ENCODE peak calls at places on chromosomes 2 and 18, in six cellular contexts. T, Q, A, K, I and D are unnamed samples. For H3K4me1, the result is how much of the 10 kb centered on the place peaks cover.

GRCh38 chr2:51350100-51350499 is 318.2 kb upstream of the NRXN1 start:
- DNase-seq in T (no peak), Q (no peak), A (no peak), K (peak), I (no peak), D (no peak)

GRCh38 chr2:180730976-180731375 is 249.4 kb upstream of the UBE2E3 start:
- DNase-seq in T (no peak), Q (no peak), A (no peak), K (no peak), I (no peak), D (no peak)

GRCh38 chr2:96839288-96839874 is 4.4 kb downstream of the ANKRD23 start:
- DNase-seq in T (no peak), Q (no peak), A (peak), K (no peak), I (no peak), D (peak)

GRCh38 chr2:44430340-44430739 is 68.6 kb downstream of the CAMKMT start:
- DNase-seq in T (no peak), Q (peak), A (no peak), K (no peak), I (peak), D (peak)

GRCh38 chr2:219645631-219646527 is 18.4 kb downstream of the SLC4A3 start:
- DNase-seq in T (peak), Q (peak), A (no peak), K (peak), I (no peak), D (peak)

GRCh38 chr2:42979416-42979869 is 187.1 kb upstream of the HAAO start:
- DNase-seq in T (no peak), Q (peak), A (no peak), K (no peak), I (no peak), D (peak)

GRCh38 chr2:238901461-238902057 is 53.7 kb downstream of the TWIST2 start:
- DNase-seq in T (no peak), Q (no peak), A (no peak), K (no peak), I (no peak), D (no peak)

GRCh38 chr2:114797942-114798341 is 355.5 kb downstream of the DPP10 start:
- DNase-seq in T (no peak), Q (no peak), A (no peak), K (no peak), I (no peak), D (no peak)

GRCh38 chr2:238098854-238099708 is 1.1 kb upstream of the ESPNL start:
- DNase-seq in T (peak), Q (no peak), A (no peak), K (no peak), I (no peak), D (no peak)

GRCh38 chr2:138537170-138537915 is 35.8 kb downstream of the SPOPL start:
- DNase-seq in T (no peak), Q (no peak), A (no peak), K (no peak), I (no peak), D (no peak)

GRCh38 chr2:141186413-141187062 is 944.3 kb downstream of the LRP1B start:
- DNase-seq in T (no peak), Q (no peak), A (no peak), K (no peak), I (no peak), D (no peak)

GRCh38 chr2:70710276-70710675 is 57.7 kb downstream of the ADD2 start:
- DNase-seq in T (no peak), Q (peak), A (no peak), K (no peak), I (no peak), D (peak)

GRCh38 chr18:77022556-77022955 is 110.0 kb downstream of the MBP start:
- DNase-seq in T (no peak), Q (no peak), A (no peak), K (no peak), I (no peak), D (no peak)

GRCh38 chr2:219418570-219419189 is 503 bp downstream of the DES start:
- DNase-seq in T (no peak), Q (no peak), A (no peak), K (no peak), I (no peak), D (peak)

GRCh38 chr2:235378944-235379343 is 114.9 kb upstream of the AGAP1 start:
- DNase-seq in T (no peak), Q (no peak), A (no peak), K (no peak), I (no peak), D (no peak)

GRCh38 chr18:72324677-72325076 is 219.5 kb downstream of the CBLN2 start:
- DNase-seq in T (no peak), Q (no peak), A (no peak), K (no peak), I (no peak), D (no peak)

GRCh38 chr2:120503793-120504571 is 158.0 kb downstream of the INHBB start:
- DNase-seq in T (no peak), Q (peak), A (peak), K (no peak), I (no peak), D (no peak)

GRCh38 chr2:227890495-227891079 is 19.2 kb downstream of the DAW1 start:
- DNase-seq in T (no peak), Q (peak), A (no peak), K (peak), I (no peak), D (no peak)

GRCh38 chr2:128381001-128381938 is 62.6 kb upstream of the HS6ST1 start:
- DNase-seq in T (peak), Q (no peak), A (no peak), K (peak), I (no peak), D (peak)

GRCh38 chr18:3869848-3870247 is 419.9 kb downstream of the TGIF1 start:
- DNase-seq in T (no peak), Q (peak), A (no peak), K (peak), I (peak), D (no peak)

GRCh38 chr2:16104345-16105177 is 164.2 kb downstream of the MYCN start:
- DNase-seq in T (no peak), Q (peak), A (no peak), K (no peak), I (peak), D (peak)

GRCh38 chr2:227010433-227010832 is 153.6 kb downstream of the COL4A4 start:
- DNase-seq in T (no peak), Q (no peak), A (no peak), K (no peak), I (no peak), D (no peak)

GRCh38 chr2:239260546-239261327 is 140.1 kb downstream of the HDAC4 start:
- DNase-seq in T (peak), Q (no peak), A (no peak), K (no peak), I (no peak), D (peak)

GRCh38 chr2:159892990-159893389 is 95.0 kb upstream of the CD302 start:
- DNase-seq in T (no peak), Q (no peak), A (no peak), K (no peak), I (no peak), D (no peak)

GRCh38 chr2:86069783-86070339 is 35.8 kb downstream of the POLR1A start:
- DNase-seq in T (no peak), Q (no peak), A (no peak), K (no peak), I (no peak), D (no peak)
- H3K4me1 ChIP-seq in T (under half), Q (under half), A (under half), K (under half), I (under half), D (under half)

GRCh38 chr2:105786231-105787230 is 41.8 kb downstream of the NCK2 start:
- DNase-seq in T (no peak), Q (no peak), A (no peak), K (no peak), I (no peak), D (no peak)

GRCh38 chr2:105789745-105790466 is 45.2 kb downstream of the NCK2 start:
- DNase-seq in T (no peak), Q (no peak), A (no peak), K (peak), I (no peak), D (no peak)

GRCh38 chr2:105787376-105788318 is 42.9 kb downstream of the NCK2 start:
- DNase-seq in T (no peak), Q (no peak), A (peak), K (no peak), I (no peak), D (no peak)

GRCh38 chr2:105790467-105791118 is 45.9 kb downstream of the NCK2 start:
- DNase-seq in T (no peak), Q (no peak), A (no peak), K (no peak), I (no peak), D (no peak)

GRCh38 chr2:105788670-105789290 is 44.1 kb downstream of the NCK2 start:
- DNase-seq in T (no peak), Q (no peak), A (no peak), K (no peak), I (no peak), D (no peak)
- H3K4me1 ChIP-seq in T (under half), Q (under half), A (half or more), K (under half), I (under half), D (under half)

GRCh38 chr2:134249755-134250154 is 4.1 kb upstream of the MGAT5 start:
- DNase-seq in T (no peak), Q (no peak), A (no peak), K (no peak), I (no peak), D (no peak)
- H3K4me1 ChIP-seq in T (under half), Q (under half), A (half or more), K (under half), I (under half), D (under half)

GRCh38 chr2:241372376-241372992 is 16.4 kb downstream of the FARP2 start:
- DNase-seq in T (no peak), Q (no peak), A (no peak), K (no peak), I (no peak), D (no peak)
- H3K4me1 ChIP-seq in T (under half), Q (under half), A (under half), K (under half), I (under half), D (under half)